ENCODE peak calls at places on chromosomes 1 and 21, in five cellular contexts. One of them, this sample, is unnamed.

GRCh38 chr1:61950418-61950817 is 208.1 kb downstream of the PATJ start:
- ATAC-seq in heart right ventricle: no peak
- ATAC-seq in PC-3: peak; percentile 64
- ATAC-seq in activated T-cell treated with anti-CD3 and anti-CD28 coated beads, Interleukin-2, amount 50 U/mL, for 4 hours: no peak
- ATAC-seq in mucosa of descending colon: no peak
- ATAC-seq in this sample: no peak

GRCh38 chr1:18100493-18101063 is 7.0 kb upstream of the IGSF21 start:
- ATAC-seq in heart right ventricle: no peak
- ATAC-seq in PC-3: peak; percentile 50
- ATAC-seq in mucosa of descending colon: peak; percentile 93
- ATAC-seq in activated T-cell treated with anti-CD3 and anti-CD28 coated beads, Interleukin-2, amount 50 U/mL, for 4 hours: no peak
- ATAC-seq in this sample: no peak

GRCh38 chr1:56315293-56315942 is 263.9 kb downstream of the PLPP3 start:
- ATAC-seq in activated T-cell treated with anti-CD3 and anti-CD28 coated beads, Interleukin-2, amount 50 U/mL, for 4 hours: no peak
- ATAC-seq in heart right ventricle: no peak
- ATAC-seq in mucosa of descending colon: no peak
- ATAC-seq in PC-3: peak; percentile 84
- ATAC-seq in this sample: no peak

GRCh38 chr1:37038703-37039093 is 4.4 kb upstream of the GRIK3 start:
- ATAC-seq in heart right ventricle: no peak
- ATAC-seq in activated T-cell treated with anti-CD3 and anti-CD28 coated beads, Interleukin-2, amount 50 U/mL, for 4 hours: no peak
- ATAC-seq in PC-3: no peak
- ATAC-seq in mucosa of descending colon: no peak
- ATAC-seq in this sample: no peak

GRCh38 chr1:154729031-154729442 is 121.1 kb upstream of the ADAR start:
- ATAC-seq in mucosa of descending colon: peak; percentile 12
- ATAC-seq in PC-3: peak; percentile 9
- ATAC-seq in activated T-cell treated with anti-CD3 and anti-CD28 coated beads, Interleukin-2, amount 50 U/mL, for 4 hours: peak; percentile 28
- ATAC-seq in heart right ventricle: peak; percentile 45
- ATAC-seq in this sample: peak; percentile 48

GRCh38 chr1:223846668-223847007 is 891 bp upstream of the TP53BP2 start:
- ATAC-seq in activated T-cell treated with anti-CD3 and anti-CD28 coated beads, Interleukin-2, amount 50 U/mL, for 4 hours: no peak
- ATAC-seq in PC-3: peak; percentile 5
- ATAC-seq in heart right ventricle: peak; percentile 46
- ATAC-seq in mucosa of descending colon: peak; percentile 13
- ATAC-seq in this sample: no peak

GRCh38 chr1:27144920-27145661 is 9.8 kb downstream of the SLC9A1 start:
- ATAC-seq in heart right ventricle: peak; percentile 71
- ATAC-seq in PC-3: no peak
- ATAC-seq in mucosa of descending colon: peak; percentile 44
- ATAC-seq in activated T-cell treated with anti-CD3 and anti-CD28 coated beads, Interleukin-2, amount 50 U/mL, for 4 hours: no peak
- ATAC-seq in this sample: no peak

GRCh38 chr21:34593423-34593822 is 21.5 kb downstream of the RCAN1 start:
- ATAC-seq in heart right ventricle: no peak
- ATAC-seq in PC-3: no peak
- ATAC-seq in activated T-cell treated with anti-CD3 and anti-CD28 coated beads, Interleukin-2, amount 50 U/mL, for 4 hours: no peak
- ATAC-seq in mucosa of descending colon: no peak
- ATAC-seq in this sample: no peak

GRCh38 chr21:34933609-34934345 is 115.3 kb downstream of the RUNX1 start:
- ATAC-seq in PC-3: no peak
- ATAC-seq in activated T-cell treated with anti-CD3 and anti-CD28 coated beads, Interleukin-2, amount 50 U/mL, for 4 hours: peak; percentile 89
- ATAC-seq in heart right ventricle: no peak
- ATAC-seq in mucosa of descending colon: peak; percentile 90
- ATAC-seq in this sample: peak; percentile 85

GRCh38 chr1:50774759-50775351 is 185.2 kb downstream of the FAF1 start:
- ATAC-seq in activated T-cell treated with anti-CD3 and anti-CD28 coated beads, Interleukin-2, amount 50 U/mL, for 4 hours: no peak
- ATAC-seq in PC-3: peak; percentile 70
- ATAC-seq in heart right ventricle: no peak
- ATAC-seq in mucosa of descending colon: peak; percentile 79
- ATAC-seq in this sample: no peak

GRCh38 chr1:158212315-158212714 is 31.6 kb downstream of the CD1D start:
- ATAC-seq in heart right ventricle: no peak
- ATAC-seq in PC-3: no peak
- ATAC-seq in activated T-cell treated with anti-CD3 and anti-CD28 coated beads, Interleukin-2, amount 50 U/mL, for 4 hours: no peak
- ATAC-seq in mucosa of descending colon: no peak
- ATAC-seq in this sample: no peak

GRCh38 chr1:234884701-234885100 is 243.9 kb downstream of the TOMM20 start:
- ATAC-seq in PC-3: no peak
- ATAC-seq in mucosa of descending colon: no peak
- ATAC-seq in activated T-cell treated with anti-CD3 and anti-CD28 coated beads, Interleukin-2, amount 50 U/mL, for 4 hours: no peak
- ATAC-seq in heart right ventricle: no peak
- ATAC-seq in this sample: no peak

GRCh38 chr1:115211071-115211745 is 121.9 kb upstream of the TSPAN2 start:
- ATAC-seq in mucosa of descending colon: no peak
- ATAC-seq in PC-3: no peak
- ATAC-seq in activated T-cell treated with anti-CD3 and anti-CD28 coated beads, Interleukin-2, amount 50 U/mL, for 4 hours: no peak
- ATAC-seq in heart right ventricle: peak; percentile 67
- ATAC-seq in this sample: no peak

GRCh38 chr1:3112526-3112925 is 43.5 kb downstream of the PRDM16 start:
- ATAC-seq in heart right ventricle: no peak
- ATAC-seq in mucosa of descending colon: no peak
- ATAC-seq in PC-3: no peak
- ATAC-seq in activated T-cell treated with anti-CD3 and anti-CD28 coated beads, Interleukin-2, amount 50 U/mL, for 4 hours: no peak
- ATAC-seq in this sample: no peak

GRCh38 chr1:66769512-66770229 is 17.4 kb downstream of the DYNLT5 start:
- ATAC-seq in activated T-cell treated with anti-CD3 and anti-CD28 coated beads, Interleukin-2, amount 50 U/mL, for 4 hours: peak; percentile 69
- ATAC-seq in heart right ventricle: no peak
- ATAC-seq in mucosa of descending colon: no peak
- ATAC-seq in PC-3: no peak
- ATAC-seq in this sample: peak; percentile 56

GRCh38 chr1:65208577-65208976 is 60.6 kb downstream of the AK4 start:
- ATAC-seq in activated T-cell treated with anti-CD3 and anti-CD28 coated beads, Interleukin-2, amount 50 U/mL, for 4 hours: no peak
- ATAC-seq in mucosa of descending colon: no peak
- ATAC-seq in heart right ventricle: peak; percentile 75
- ATAC-seq in PC-3: no peak
- ATAC-seq in this sample: no peak